ENCODE peak calls at places on chromosomes 13 and 19, in four cellular contexts. One of them, this sample, is unnamed.

GRCh38 chr13:90032841-90033493 is 1314.5 kb upstream of the MIR17HG start:
- DNase-seq in K562: no peak
- DNase-seq in HepG2: no peak
- DNase-seq in H1: no peak
- DNase-seq in this sample: no peak

GRCh38 chr19:48489608-48490216 is 20.5 kb downstream of the CYTH2 start:
- DNase-seq in K562: peak; percentile 71
- DNase-seq in HepG2: peak; percentile 47
- DNase-seq in H1: peak; percentile 99
- DNase-seq in this sample: peak; percentile 88

GRCh38 chr13:21047591-21048282 is 13.6 kb downstream of the LATS2 start:
- DNase-seq in K562: no peak
- DNase-seq in HepG2: no peak
- DNase-seq in H1: peak; percentile 32
- DNase-seq in this sample: no peak

GRCh38 chr13:67036694-67037093 is 193.4 kb downstream of the PCDH9 start:
- DNase-seq in K562: no peak
- DNase-seq in HepG2: no peak
- DNase-seq in H1: no peak
- DNase-seq in this sample: peak; percentile 6

GRCh38 chr13:106567421-106568224 is at the start of gene ARGLU1:
- DNase-seq in K562: peak; percentile 77
- DNase-seq in HepG2: peak; percentile 78
- DNase-seq in H1: peak; percentile 98
- DNase-seq in this sample: peak; percentile 91

GRCh38 chr19:16326401-16327130 is 1.9 kb downstream of the KLF2 start:
- DNase-seq in K562: no peak
- DNase-seq in HepG2: no peak
- DNase-seq in H1: peak; percentile 81
- DNase-seq in this sample: no peak

GRCh38 chr19:53907690-53908089 is 1.4 kb upstream of the CACNG7 start:
- DNase-seq in K562: no peak
- DNase-seq in HepG2: no peak
- DNase-seq in H1: no peak
- DNase-seq in this sample: no peak

GRCh38 chr13:47672982-47673670 is 327.9 kb downstream of the SUCLA2 start:
- DNase-seq in K562: no peak
- DNase-seq in HepG2: no peak
- DNase-seq in H1: no peak
- DNase-seq in this sample: peak; percentile 1

GRCh38 chr13:110042253-110042652 is 255.9 kb upstream of the IRS2 start:
- DNase-seq in K562: no peak
- DNase-seq in HepG2: no peak
- DNase-seq in H1: no peak
- DNase-seq in this sample: no peak

GRCh38 chr19:15615526-15615925 is 508 bp downstream of the CYP4F8 start:
- DNase-seq in K562: no peak
- DNase-seq in HepG2: no peak
- DNase-seq in H1: no peak
- DNase-seq in this sample: no peak

GRCh38 chr13:46804391-46804815 is 7.4 kb upstream of the ESD start:
- DNase-seq in K562: no peak
- DNase-seq in HepG2: peak; percentile 9
- DNase-seq in H1: no peak
- DNase-seq in this sample: no peak

GRCh38 chr13:94765814-94766213 is 53.5 kb upstream of the SOX21 start:
- DNase-seq in K562: no peak
- DNase-seq in HepG2: no peak
- DNase-seq in H1: no peak
- DNase-seq in this sample: no peak

GRCh38 chr13:107466326-107466725 is 749.0 kb downstream of the LIG4 start:
- DNase-seq in K562: no peak
- DNase-seq in HepG2: no peak
- DNase-seq in H1: no peak
- DNase-seq in this sample: no peak

GRCh38 chr19:45515081-45515624 is 7.9 kb downstream of the VASP start:
- DNase-seq in K562: peak; percentile 38
- DNase-seq in HepG2: peak; percentile 54
- DNase-seq in H1: no peak
- DNase-seq in this sample: no peak

GRCh38 chr13:33723772-33724435 is 94.0 kb upstream of the RFC3 start:
- DNase-seq in K562: peak; percentile 6
- DNase-seq in HepG2: peak; percentile 83
- DNase-seq in H1: peak; percentile 63
- DNase-seq in this sample: peak; percentile 66

GRCh38 chr13:111875922-111876321 is 191.0 kb upstream of the SOX1 start:
- DNase-seq in K562: no peak
- DNase-seq in HepG2: no peak
- DNase-seq in H1: peak; percentile 28
- DNase-seq in this sample: no peak

GRCh38 chr19:7637374-7638256 is 705 bp downstream of the STXBP2 start:
- DNase-seq in K562: peak; percentile 76
- DNase-seq in HepG2: no peak
- DNase-seq in H1: no peak
- DNase-seq in this sample: no peak

GRCh38 chr19:41927810-41928192 is 448 bp downstream of the ERFL start:
- DNase-seq in K562: peak; percentile 79
- DNase-seq in HepG2: no peak
- DNase-seq in H1: no peak
- DNase-seq in this sample: peak; percentile 79

GRCh38 chr13:22114630-22115311 is 443.9 kb downstream of the FGF9 start:
- DNase-seq in K562: no peak
- DNase-seq in HepG2: no peak
- DNase-seq in H1: no peak
- DNase-seq in this sample: no peak
- TF ChIP-seq TAF1 in K562: no peak
- TF ChIP-seq TAF1 in HepG2: no peak
- TF ChIP-seq TAF1 in H1: no peak
- TF ChIP-seq TAF1 in this sample: no peak

GRCh38 chr19:49818691-49819331 is 722 bp downstream of the MED25 start:
- DNase-seq in K562: peak; percentile 34
- DNase-seq in HepG2: no peak
- DNase-seq in H1: no peak
- DNase-seq in this sample: no peak
- H3K9ac ChIP-seq in K562: peak overlapping the region; percentile 95
- H3K9ac ChIP-seq in HepG2: peak overlapping the region; percentile 94
- H3K9ac ChIP-seq in H1: peak overlapping the region; percentile 76
- H3K9ac ChIP-seq in this sample: peak overlapping the region; percentile 98

GRCh38 chr19:4971424-4971793 is 2.5 kb downstream of the KDM4B start:
- DNase-seq in K562: peak; percentile 67
- DNase-seq in HepG2: peak; percentile 59
- DNase-seq in H1: peak; percentile 72
- DNase-seq in this sample: peak; percentile 61
- H3K4me1 ChIP-seq in K562: peaks cover 56% of the 10 kb centered on the region
- H3K4me1 ChIP-seq in HepG2: peaks cover 56% of the 10 kb centered on the region
- H3K4me1 ChIP-seq in H1: peaks cover 17% of the 10 kb centered on the region
- H3K4me1 ChIP-seq in this sample: peaks cover 18% of the 10 kb centered on the region

DNA sequence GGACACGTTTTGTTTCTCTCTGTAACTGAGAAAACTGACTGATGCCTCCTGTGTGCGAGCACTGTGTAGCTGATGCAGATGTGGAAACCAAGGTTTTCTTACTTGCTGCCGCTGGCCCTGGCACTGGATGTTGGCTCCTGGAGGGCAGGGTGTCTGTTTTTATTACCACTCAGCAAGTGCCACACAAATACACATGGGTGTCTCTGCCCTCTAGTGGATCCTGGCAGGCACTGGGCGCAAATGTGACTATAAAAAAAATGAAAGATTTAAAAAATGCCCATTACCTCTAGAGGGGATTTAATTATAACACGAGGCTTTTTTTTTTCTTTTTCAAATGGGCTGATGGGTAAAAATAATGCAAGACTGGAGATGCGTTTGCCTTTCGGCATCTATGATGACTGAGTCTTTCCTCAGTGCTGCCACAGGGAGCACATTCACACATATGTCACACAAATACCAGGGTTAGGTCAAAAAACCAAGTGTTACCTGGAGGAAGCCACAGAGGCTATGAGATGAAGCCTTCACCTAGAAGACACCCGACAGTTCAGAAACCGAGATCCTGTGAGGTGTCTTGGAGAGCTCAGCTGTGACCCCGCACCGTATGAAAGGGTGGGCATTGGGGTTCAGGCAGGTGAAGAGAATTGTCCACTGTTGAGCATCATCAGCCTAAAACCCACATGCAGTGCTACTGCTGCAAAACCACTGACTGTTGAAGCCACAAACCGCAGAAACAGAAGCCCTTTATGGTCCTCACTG is 25.7 kb downstream of the CHAMP1 start:
- DNase-seq in K562: no peak
- DNase-seq in HepG2: peak; percentile 22
- DNase-seq in H1: no peak
- DNase-seq in this sample: peak; percentile 70
- TF ChIP-seq TAF1 in K562: no peak
- TF ChIP-seq TAF1 in HepG2: no peak
- TF ChIP-seq TAF1 in H1: no peak
- TF ChIP-seq TAF1 in this sample: no peak

GRCh38 chr19:1851581-1852293 is 3.5 kb upstream of the REXO1 start:
- DNase-seq in K562: no peak
- DNase-seq in HepG2: no peak
- DNase-seq in H1: no peak
- DNase-seq in this sample: no peak
- H3K9ac ChIP-seq in K562: peak overlapping the region; percentile 6
- H3K9ac ChIP-seq in HepG2: no peak overlapping the region
- H3K9ac ChIP-seq in H1: no peak overlapping the region
- H3K9ac ChIP-seq in this sample: no peak overlapping the region

DNA sequence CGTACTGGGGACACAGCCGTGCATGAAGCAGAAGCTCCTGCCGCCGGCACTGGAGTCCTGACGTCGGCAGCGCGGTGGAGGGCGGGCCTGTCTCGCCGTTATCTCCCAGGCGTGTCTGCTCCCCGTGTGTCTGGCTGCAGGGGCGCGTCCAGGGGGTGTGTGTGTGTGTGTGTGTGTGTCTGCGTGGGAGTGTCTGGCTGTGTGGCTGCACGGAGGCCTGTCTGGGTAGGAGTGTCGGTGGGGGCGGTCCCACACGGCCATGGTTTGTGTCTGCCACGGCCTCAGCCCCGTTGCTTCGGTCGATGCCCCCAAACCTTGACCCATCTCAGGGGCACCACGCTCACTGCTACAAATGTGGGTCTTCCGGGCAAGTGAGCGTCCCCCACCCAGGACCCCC is 18.3 kb downstream of the ARID3A start:
- DNase-seq in K562: peak; percentile 88
- DNase-seq in HepG2: no peak
- DNase-seq in H1: no peak
- DNase-seq in this sample: peak; percentile 90
- H3K4me1 ChIP-seq in K562: peaks cover 84% of the 10 kb centered on the region
- H3K4me1 ChIP-seq in HepG2: peaks cover 46% of the 10 kb centered on the region
- H3K4me1 ChIP-seq in H1: no peaks in the 10 kb centered on the region
- H3K4me1 ChIP-seq in this sample: peaks cover 6% of the 10 kb centered on the region

DNA sequence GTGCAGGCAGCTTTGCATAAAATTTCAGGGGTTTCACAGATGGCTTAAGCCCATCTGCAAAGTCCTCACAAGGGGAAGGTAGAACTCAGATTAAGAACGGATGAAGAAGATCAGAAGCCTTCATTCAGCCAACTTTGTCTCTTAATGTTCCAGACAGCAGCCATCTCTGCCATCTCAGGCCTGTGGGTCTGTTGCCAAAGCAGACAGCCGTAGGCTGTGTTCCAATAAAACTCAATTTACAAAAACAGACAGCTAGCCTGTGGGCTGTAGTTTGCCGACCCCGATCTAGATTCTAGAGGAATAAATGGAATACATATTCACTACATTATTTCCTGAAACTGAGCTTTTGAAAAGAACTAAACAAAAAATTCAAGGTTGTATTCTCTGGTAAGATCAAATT is 3.8 kb downstream of the DCUN1D2 start:
- DNase-seq in K562: no peak
- DNase-seq in HepG2: no peak
- DNase-seq in H1: no peak
- DNase-seq in this sample: peak; percentile 51
- TF ChIP-seq TAF1 in K562: no peak
- TF ChIP-seq TAF1 in HepG2: no peak
- TF ChIP-seq TAF1 in H1: no peak
- TF ChIP-seq TAF1 in this sample: no peak

GRCh38 chr19:58455306-58455705 is 3.9 kb downstream of the ZNF324B start:
- DNase-seq in K562: no peak
- DNase-seq in HepG2: no peak
- DNase-seq in H1: no peak
- DNase-seq in this sample: no peak

GRCh38 chr19:58456111-58456510 is 4.7 kb downstream of the ZNF324B start:
- DNase-seq in K562: no peak
- DNase-seq in HepG2: no peak
- DNase-seq in H1: no peak
- DNase-seq in this sample: no peak

DNA sequence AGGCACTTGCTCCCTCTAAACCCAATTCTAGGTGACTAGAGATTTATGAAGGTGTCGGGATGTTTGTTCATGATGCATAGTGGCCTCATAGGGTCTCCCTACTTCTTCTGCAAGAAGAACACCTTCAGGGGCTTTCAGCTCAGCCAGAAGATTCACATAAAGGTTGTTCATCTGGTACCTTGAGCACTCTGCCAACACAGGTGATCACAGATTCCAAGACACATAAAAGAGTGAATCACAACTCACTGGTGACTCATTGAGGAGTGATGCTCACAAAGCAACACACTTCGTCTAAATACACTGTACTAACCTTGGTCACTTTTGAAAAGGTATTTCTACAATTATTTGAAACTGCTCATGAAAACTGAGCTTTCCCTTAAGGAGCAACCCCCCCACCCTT is 6.8 kb upstream of the ZNF324 start:
- DNase-seq in K562: no peak
- DNase-seq in HepG2: no peak
- DNase-seq in H1: no peak
- DNase-seq in this sample: no peak
- H3K9ac ChIP-seq in K562: no peak overlapping the region
- H3K9ac ChIP-seq in HepG2: no peak overlapping the region
- H3K9ac ChIP-seq in H1: no peak overlapping the region
- H3K9ac ChIP-seq in this sample: no peak overlapping the region

DNA sequence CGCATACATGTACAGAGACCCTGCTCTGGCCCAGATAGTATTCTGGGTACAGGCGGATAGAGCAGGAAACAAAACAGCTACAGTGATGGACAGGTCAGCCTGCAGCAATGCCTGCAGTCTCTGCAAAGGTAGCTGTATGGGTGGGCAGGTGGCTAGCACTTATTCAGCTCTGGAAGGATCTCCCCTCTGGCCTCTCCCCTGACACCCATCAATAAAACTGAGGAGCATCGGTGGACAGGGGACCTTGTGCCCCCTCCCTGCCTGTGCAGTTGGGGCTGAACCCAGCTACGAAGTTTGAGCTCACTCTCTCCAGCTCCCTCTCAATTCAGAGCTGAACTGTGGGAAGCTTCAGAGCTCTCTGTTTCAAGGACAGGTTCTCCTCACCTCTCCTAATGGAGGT is 1.6 kb downstream of the ALOX5AP start:
- DNase-seq in K562: no peak
- DNase-seq in HepG2: no peak
- DNase-seq in H1: no peak
- DNase-seq in this sample: no peak
- H3K4me1 ChIP-seq in K562: peaks cover 2% of the 10 kb centered on the region
- H3K4me1 ChIP-seq in HepG2: peaks cover 27% of the 10 kb centered on the region
- H3K4me1 ChIP-seq in H1: no peaks in the 10 kb centered on the region
- H3K4me1 ChIP-seq in this sample: peaks cover 19% of the 10 kb centered on the region